ENCODE peak calls at places on chromosomes 13 and 19, in seven cellular contexts. B is fibroblast of lung; O is KG1; D is GM03348; P is colonic mucosa; M is heart right ventricle; K is central memory CD4-positive, alpha-beta T cell. R is an unnamed sample.

GRCh38 chr19:4069331-4069959 is 2.7 kb upstream of the ZBTB7A start:
- DNase-seq in B (no peak), O (no peak), D (no peak), P (peak), M (no peak), K (peak), R (no peak)

GRCh38 chr13:30679483-30680330 is 55.6 kb upstream of the ALOX5AP start:
- DNase-seq in B (peak), O (no peak), D (peak), P (no peak), M (no peak), K (peak), R (peak)

GRCh38 chr19:7652061-7652641 is 15.2 kb downstream of the STXBP2 start:
- DNase-seq in B (peak), O (peak), D (peak), P (peak), M (peak), K (peak), R (peak)

GRCh38 chr19:28184997-28185396 is 1028.0 kb downstream of the UQCRFS1 start:
- DNase-seq in B (no peak), O (no peak), D (no peak), P (no peak), M (no peak), K (no peak), R (peak)

GRCh38 chr13:33052446-33052845 is 36.2 kb downstream of the KL start:
- DNase-seq in B (peak), O (no peak), D (peak), P (no peak), M (no peak), K (no peak), R (no peak)

GRCh38 chr19:41623360-41623759 is 3.5 kb downstream of the CEACAM4 start:
- DNase-seq in B (no peak), O (no peak), D (no peak), P (no peak), M (no peak), K (no peak), R (no peak)

GRCh38 chr13:28137556-28137955 is 789 bp upstream of the PAN3 start:
- DNase-seq in B (peak), O (no peak), D (no peak), P (peak), M (no peak), K (no peak), R (no peak)

GRCh38 chr19:2474232-2475017 is 1.5 kb upstream of the GADD45B start:
- DNase-seq in B (peak), O (peak), D (peak), P (peak), M (peak), K (peak), R (peak)

GRCh38 chr19:17457621-17458020 is 3.1 kb downstream of the NXNL1 start:
- DNase-seq in B (no peak), O (no peak), D (no peak), P (no peak), M (no peak), K (no peak), R (no peak)

GRCh38 chr19:38168632-38169031 is 55.4 kb downstream of the DPF1 start:
- DNase-seq in B (no peak), O (no peak), D (no peak), P (no peak), M (no peak), K (no peak), R (no peak)

GRCh38 chr13:55214851-55215345 is 1925.8 kb upstream of the PRR20A start:
- DNase-seq in B (no peak), O (no peak), D (no peak), P (no peak), M (no peak), K (no peak), R (no peak)

GRCh38 chr19:32350492-32350891 is 5.1 kb downstream of the ZNF507 start:
- DNase-seq in B (no peak), O (no peak), D (no peak), P (no peak), M (no peak), K (no peak), R (no peak)

GRCh38 chr19:16095071-16095571 is 16.6 kb upstream of the RAB8A start:
- DNase-seq in B (no peak), O (no peak), D (no peak), P (no peak), M (peak), K (no peak), R (no peak)

GRCh38 chr13:99528547-99528946 is 27.3 kb downstream of the TM9SF2 start:
- DNase-seq in B (peak), O (no peak), D (no peak), P (no peak), M (no peak), K (peak), R (no peak)

GRCh38 chr19:34171539-34171876 is 796 bp upstream of the LSM14A start:
- DNase-seq in B (peak), O (no peak), D (peak), P (no peak), M (no peak), K (no peak), R (peak)

GRCh38 chr13:35916186-35916585 is 215.0 kb downstream of the DCLK1 start:
- DNase-seq in B (no peak), O (no peak), D (no peak), P (no peak), M (no peak), K (no peak), R (no peak)

GRCh38 chr19:17830567-17831418 is 9.5 kb upstream of the INSL3 start:
- DNase-seq in B (peak), O (no peak), D (peak), P (peak), M (peak), K (no peak), R (peak)

GRCh38 chr19:10288662-10289166 is 1.0 kb upstream of the ICAM5 start:
- DNase-seq in B (no peak), O (no peak), D (peak), P (peak), M (no peak), K (no peak), R (peak)

GRCh38 chr19:51366999-51367564 is 894 bp upstream of the ETFB start:
- DNase-seq in B (no peak), O (peak), D (no peak), P (no peak), M (peak), K (peak), R (no peak)

GRCh38 chr13:112376050-112376681 is at the start of gene SPACA7:
- DNase-seq in B (no peak), O (no peak), D (no peak), P (no peak), M (no peak), K (no peak), R (no peak)

GRCh38 chr13:93991569-93991968 is 487.9 kb downstream of the DCT start:
- DNase-seq in B (no peak), O (no peak), D (no peak), P (no peak), M (no peak), K (no peak), R (no peak)

GRCh38 chr13:51154029-51154555 is 43.0 kb upstream of the C13orf42 start:
- DNase-seq in B (peak), O (no peak), D (peak), P (no peak), M (no peak), K (no peak), R (peak)

GRCh38 chr13:20182231-20182846 is 10.4 kb downstream of the GJB2 start:
- DNase-seq in B (peak), O (no peak), D (peak), P (no peak), M (no peak), K (peak), R (peak)

GRCh38 chr19:11736696-11737095 is 2.0 kb downstream of the ZNF823 start:
- DNase-seq in B (peak), O (no peak), D (peak), P (peak), M (peak), K (no peak), R (peak)

GRCh38 chr13:112688560-112689497 is 1.0 kb upstream of the ATP11A start:
- DNase-seq in B (peak), O (peak), D (no peak), P (peak), M (no peak), K (peak), R (no peak)

GRCh38 chr13:77176350-77176749 is 149.4 kb upstream of the FBXL3 start:
- DNase-seq in B (peak), O (no peak), D (no peak), P (no peak), M (no peak), K (no peak), R (peak)

R was measured in RKO.